ENCODE peak calls at places on chromosome 18, in eight cellular contexts. B, Z, S, H, N, C, O and U are unnamed samples.

GRCh38 chr18:12886498-12887126 is 2.6 kb upstream of the PTPN2 start:
- DNase-seq in B (no peak), Z (no peak), S (peak), H (no peak), N (peak), C (no peak), O (peak), U (peak)

GRCh38 chr18:9094307-9095226 is 7.9 kb upstream of the NDUFV2 start:
- DNase-seq in B (no peak), Z (no peak), S (peak), H (no peak), N (peak), C (peak), O (peak), U (peak)

GRCh38 chr18:63016270-63016669 is 300.9 kb downstream of the PHLPP1 start:
- DNase-seq in B (peak), Z (no peak), S (peak), H (peak), N (peak), C (peak), O (peak), U (peak)

GRCh38 chr18:13379930-13380665 is 161.5 kb downstream of the LDLRAD4 start:
- DNase-seq in B (no peak), Z (no peak), S (no peak), H (no peak), N (no peak), C (no peak), O (no peak), U (no peak)

GRCh38 chr18:42373584-42373983 is 418.6 kb downstream of the PIK3C3 start:
- DNase-seq in B (no peak), Z (no peak), S (peak), H (no peak), N (no peak), C (no peak), O (no peak), U (no peak)

GRCh38 chr18:24176727-24177416 is 38.0 kb downstream of the CABYR start:
- DNase-seq in B (peak), Z (no peak), S (peak), H (peak), N (peak), C (peak), O (peak), U (peak)

GRCh38 chr18:6543330-6543908 is 128.7 kb upstream of the L3MBTL4 start:
- DNase-seq in B (no peak), Z (no peak), S (peak), H (no peak), N (peak), C (peak), O (peak), U (peak)

GRCh38 chr18:42374961-42375360 is 419.9 kb downstream of the PIK3C3 start:
- DNase-seq in B (no peak), Z (no peak), S (no peak), H (no peak), N (no peak), C (no peak), O (no peak), U (no peak)

GRCh38 chr18:70039186-70039585 is 91.5 kb upstream of the CD226 start:
- DNase-seq in B (no peak), Z (no peak), S (no peak), H (no peak), N (no peak), C (no peak), O (no peak), U (no peak)

GRCh38 chr18:33577688-33578370 is at the start of gene ASXL3:
- DNase-seq in B (peak), Z (peak), S (peak), H (peak), N (no peak), C (peak), O (no peak), U (peak)

GRCh38 chr18:47996091-47996541 is 65.7 kb upstream of the SMAD2 start:
- DNase-seq in B (no peak), Z (no peak), S (peak), H (no peak), N (no peak), C (no peak), O (no peak), U (no peak)

GRCh38 chr18:34801769-34802168 is 91.7 kb downstream of the DTNA start:
- DNase-seq in B (no peak), Z (no peak), S (peak), H (no peak), N (peak), C (peak), O (no peak), U (no peak)

GRCh38 chr18:23627325-23627724 is 35.4 kb downstream of the ANKRD29 start:
- DNase-seq in B (peak), Z (no peak), S (peak), H (peak), N (peak), C (peak), O (no peak), U (no peak)